ENCODE peak calls at places on chromosome X, in seven cellular contexts. J, Y, K, G, X, H and C are unnamed samples.

GRCh38 chrX:155334486-155335316 is at the start of gene CLIC2:
- DNase-seq in J (peak; percentile 34), Y (no peak), K (no peak), G (no peak), X (peak; percentile 57), H (no peak), C (no peak)

GRCh38 chrX:17553451-17553850 is 178.5 kb downstream of the NHS start:
- DNase-seq in J (peak; percentile 63), Y (no peak), K (no peak), G (peak; percentile 70), X (peak; percentile 83), H (no peak), C (no peak)

GRCh38 chrX:46117234-46117633 is 428.0 kb downstream of the ZNF674 start:
- DNase-seq in J (peak; percentile 12), Y (no peak), K (no peak), G (no peak), X (peak; percentile 57), H (no peak), C (no peak)

GRCh38 chrX:68694429-68695205 is 47.2 kb downstream of the STARD8 start:
- DNase-seq in J (no peak), Y (no peak), K (no peak), G (no peak), X (no peak), H (no peak), C (no peak)

GRCh38 chrX:14029039-14029424 is 660 bp downstream of the GEMIN8 start:
- DNase-seq in J (no peak), Y (no peak), K (no peak), G (no peak), X (no peak), H (no peak), C (no peak)

GRCh38 chrX:153969904-153970397 is 1.7 kb downstream of the HCFC1 start:
- DNase-seq in J (no peak), Y (no peak), K (no peak), G (no peak), X (no peak), H (no peak), C (no peak)

GRCh38 chrX:73913580-73913979 is 350.6 kb downstream of the CHIC1 start:
- DNase-seq in J (no peak), Y (no peak), K (no peak), G (no peak), X (peak; percentile 10), H (no peak), C (no peak)

GRCh38 chrX:19981987-19982386 is 8.9 kb downstream of the BCLAF3 start:
- DNase-seq in J (no peak), Y (no peak), K (no peak), G (no peak), X (no peak), H (no peak), C (no peak)

GRCh38 chrX:16664059-16664458 is 14.1 kb downstream of the S100G start:
- DNase-seq in J (no peak), Y (no peak), K (no peak), G (no peak), X (no peak), H (no peak), C (no peak)

GRCh38 chrX:39745782-39746181 is 352.0 kb downstream of the BCOR start:
- DNase-seq in J (no peak), Y (no peak), K (no peak), G (no peak), X (no peak), H (no peak), C (no peak)

GRCh38 chrX:41923925-41924693 is 755 bp upstream of the CASK start:
- DNase-seq in J (peak; percentile 34), Y (no peak), K (no peak), G (peak; percentile 65), X (peak; percentile 74), H (peak; percentile 22), C (no peak)

GRCh38 chrX:6526564-6526963 is 8.4 kb downstream of the VCX3A start:
- DNase-seq in J (no peak), Y (no peak), K (no peak), G (no peak), X (no peak), H (no peak), C (no peak)

GRCh38 chrX:40644821-40645358 is 2.5 kb downstream of the CXorf38 start:
- DNase-seq in J (no peak), Y (no peak), K (no peak), G (no peak), X (peak; percentile 29), H (no peak), C (peak; percentile 78)

GRCh38 chrX:46628406-46629371 is 55.1 kb downstream of the CHST7 start:
- DNase-seq in J (no peak), Y (no peak), K (no peak), G (no peak), X (no peak), H (no peak), C (peak; percentile 85)

GRCh38 chrX:3370656-3371055 is 24.2 kb upstream of the MXRA5 start:
- DNase-seq in J (peak; percentile 74), Y (no peak), K (no peak), G (no peak), X (peak; percentile 85), H (no peak), C (no peak)

GRCh38 chrX:3371163-3371562 is 24.7 kb upstream of the MXRA5 start:
- DNase-seq in J (peak; percentile 59), Y (no peak), K (no peak), G (no peak), X (peak; percentile 78), H (no peak), C (no peak)
- TF ChIP-seq CTCF in J (no peak), Y (no peak), K (no peak), G (no peak), X (no peak), H (no peak), C (no peak)

DNA sequence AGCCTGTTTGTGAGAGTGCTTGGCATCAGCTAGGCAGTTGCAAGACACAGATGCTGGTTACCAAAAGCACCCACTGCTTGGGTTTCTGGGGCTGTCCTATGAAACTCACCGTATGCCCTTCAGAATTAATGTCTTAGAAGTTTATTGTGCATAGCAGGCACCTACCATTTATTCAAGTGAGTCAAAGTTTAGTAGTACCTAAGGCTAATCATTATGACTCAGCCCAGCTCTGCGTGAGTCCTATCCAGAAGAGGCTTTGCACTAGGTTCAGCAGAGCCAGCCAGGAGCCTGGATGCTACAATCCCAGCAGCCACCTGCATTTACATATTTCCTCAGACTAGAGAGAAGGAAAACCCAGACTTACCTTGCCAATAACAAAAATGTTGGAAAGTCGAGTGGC is 4.2 kb downstream of the RPS4X start:
- DNase-seq in J (peak; percentile 54), Y (no peak), K (no peak), G (no peak), X (peak; percentile 85), H (no peak), C (no peak)
- TF ChIP-seq CTCF in J (no peak), Y (no peak), K (no peak), G (no peak), X (no peak), H (no peak), C (no peak)

DNA sequence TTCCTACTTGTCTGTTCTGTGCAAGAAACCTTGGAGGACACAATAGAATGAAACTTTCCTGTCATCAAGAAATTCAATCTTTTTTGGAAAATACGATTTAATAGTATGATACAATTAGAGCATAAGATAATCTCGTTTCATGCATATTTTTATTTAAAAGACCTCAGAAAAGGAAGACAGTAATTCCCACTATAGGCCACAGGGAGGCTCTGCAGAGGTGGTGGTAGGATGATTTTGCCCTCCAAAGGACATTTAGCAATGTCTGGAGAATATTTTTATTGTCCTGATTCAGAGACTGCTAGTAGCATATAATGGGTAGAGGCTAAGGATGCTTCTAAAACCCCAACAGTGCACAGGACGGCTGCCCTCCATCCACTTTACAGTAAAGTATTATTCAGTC is 68.7 kb downstream of the PAK3 start:
- DNase-seq in J (no peak), Y (no peak), K (no peak), G (no peak), X (peak; percentile 17), H (no peak), C (no peak)
- TF ChIP-seq CTCF in J (peak; percentile 43), Y (peak; percentile 30), K (peak; percentile 64), G (peak; percentile 85), X (peak; percentile 46), H (peak; percentile 28), C (peak; percentile 21)

DNA sequence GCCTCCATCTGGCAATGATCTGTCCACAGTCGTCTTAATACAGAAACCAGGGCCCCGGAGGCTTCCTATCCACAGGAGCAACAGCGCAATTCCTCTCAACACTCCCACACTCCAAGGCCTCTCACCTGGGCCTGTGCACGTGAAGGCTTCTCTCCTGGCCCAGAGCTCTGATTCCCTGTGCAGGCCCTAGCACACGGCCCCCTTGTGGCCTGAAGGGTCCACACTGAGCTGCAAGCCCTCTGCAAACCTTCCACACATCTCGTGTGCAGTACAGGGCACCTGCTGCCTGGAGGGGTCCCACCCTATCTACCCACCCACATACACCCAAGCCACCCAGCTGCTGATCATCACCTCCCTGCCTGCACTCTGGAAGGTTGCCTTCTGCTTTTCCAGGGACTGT is 150.1 kb upstream of the NUDT10 start:
- DNase-seq in J (no peak), Y (no peak), K (no peak), G (peak; percentile 69), X (no peak), H (no peak), C (no peak)
- TF ChIP-seq CTCF in J (no peak), Y (no peak), K (peak; percentile 49), G (peak; percentile 72), X (no peak), H (peak; percentile 16), C (no peak)

GRCh38 chrX:118325453-118325852 is 20.5 kb upstream of the WDR44 start:
- DNase-seq in J (no peak), Y (no peak), K (no peak), G (no peak), X (peak; percentile 8), H (no peak), C (no peak)
- TF ChIP-seq CTCF in J (peak; percentile 50), Y (no peak), K (peak; percentile 42), G (peak; percentile 64), X (peak; percentile 32), H (peak; percentile 28), C (no peak)

GRCh38 chrX:51456814-51457213 is 39.6 kb downstream of the NUDT11 start:
- DNase-seq in J (no peak), Y (no peak), K (no peak), G (no peak), X (peak; percentile 6), H (no peak), C (no peak)
- TF ChIP-seq CTCF in J (peak; percentile 18), Y (no peak), K (peak; percentile 28), G (peak; percentile 68), X (no peak), H (no peak), C (no peak)